ENCODE peak calls at places on chromosome 11, in eight cellular contexts. P is body of pancreas, I is skeletal muscle cell, E is OCI-LY7, H is A549, R is tibial artery, D is foreskin fibroblast, K is GM12865. M is an unnamed sample.

GRCh38 chr11:80007616-80008015 is 566.8 kb upstream of the TENM4 start:
- DNase-seq in P (no peak), I (no peak), E (no peak), H (no peak), R (no peak), D (no peak), K (no peak), M (no peak)

GRCh38 chr11:71246559-71246958 is 5.8 kb downstream of the SHANK2 start:
- DNase-seq in P (no peak), I (no peak), E (no peak), H (no peak), R (no peak), D (no peak), K (no peak), M (no peak)

GRCh38 chr11:93198221-93198650 is 445 bp upstream of the SLC36A4 start:
- DNase-seq in P (no peak), I (peak), E (no peak), H (no peak), R (no peak), D (peak), K (no peak), M (no peak)

GRCh38 chr11:15526032-15526431 is 411.3 kb downstream of the INSC start:
- DNase-seq in P (no peak), I (no peak), E (no peak), H (no peak), R (no peak), D (no peak), K (no peak), M (no peak)

GRCh38 chr11:114159802-114160588 is 100.5 kb downstream of the ZBTB16 start:
- DNase-seq in P (peak), I (peak), E (peak), H (peak), R (peak), D (peak), K (peak), M (peak)

GRCh38 chr11:68430801-68431200 is 29.8 kb upstream of the PPP6R3 start:
- DNase-seq in P (no peak), I (no peak), E (no peak), H (no peak), R (no peak), D (no peak), K (no peak), M (no peak)

GRCh38 chr11:27485930-27486773 is 13.6 kb upstream of the LGR4 start:
- DNase-seq in P (peak), I (no peak), E (peak), H (peak), R (no peak), D (peak), K (peak), M (peak)

GRCh38 chr11:111373590-111373989 is 5.5 kb downstream of the POU2AF1 start:
- DNase-seq in P (no peak), I (no peak), E (no peak), H (no peak), R (no peak), D (no peak), K (peak), M (no peak)

GRCh38 chr11:2665747-2666710 is 33.8 kb downstream of the KCNQ1OT1 start:
- DNase-seq in P (peak), I (no peak), E (no peak), H (no peak), R (peak), D (no peak), K (no peak), M (no peak)

GRCh38 chr11:125935629-125936199 is 10.1 kb upstream of the VSIG10L2 start:
- DNase-seq in P (no peak), I (no peak), E (no peak), H (no peak), R (no peak), D (no peak), K (no peak), M (no peak)
- H3K4me3 ChIP-seq in P (no peak), I (no peak), E (no peak), H (no peak), R (no peak), D (no peak), K (no peak), M (no peak)

GRCh38 chr11:134231958-134232674 is 7.6 kb downstream of the VPS26B start:
- DNase-seq in P (no peak), I (no peak), E (no peak), H (no peak), R (no peak), D (no peak), K (no peak), M (no peak)
- H3K4me3 ChIP-seq in P (no peak), I (no peak), E (no peak), H (no peak), R (no peak), D (no peak), K (no peak), M (no peak)

GRCh38 chr11:77589521-77590193 is at the start of gene AQP11:
- DNase-seq in P (peak), I (peak), E (no peak), H (peak), R (peak), D (peak), K (peak), M (no peak)

GRCh38 chr11:77592727-77593126 is 3.0 kb downstream of the AQP11 start:
- DNase-seq in P (no peak), I (no peak), E (no peak), H (no peak), R (no peak), D (no peak), K (no peak), M (no peak)

GRCh38 chr11:77593883-77594282 is 4.1 kb downstream of the AQP11 start:
- DNase-seq in P (no peak), I (no peak), E (no peak), H (no peak), R (no peak), D (no peak), K (no peak), M (no peak)

GRCh38 chr11:77589181-77589520 is 602 bp upstream of the AQP11 start:
- DNase-seq in P (no peak), I (no peak), E (no peak), H (no peak), R (no peak), D (no peak), K (no peak), M (no peak)

DNA sequence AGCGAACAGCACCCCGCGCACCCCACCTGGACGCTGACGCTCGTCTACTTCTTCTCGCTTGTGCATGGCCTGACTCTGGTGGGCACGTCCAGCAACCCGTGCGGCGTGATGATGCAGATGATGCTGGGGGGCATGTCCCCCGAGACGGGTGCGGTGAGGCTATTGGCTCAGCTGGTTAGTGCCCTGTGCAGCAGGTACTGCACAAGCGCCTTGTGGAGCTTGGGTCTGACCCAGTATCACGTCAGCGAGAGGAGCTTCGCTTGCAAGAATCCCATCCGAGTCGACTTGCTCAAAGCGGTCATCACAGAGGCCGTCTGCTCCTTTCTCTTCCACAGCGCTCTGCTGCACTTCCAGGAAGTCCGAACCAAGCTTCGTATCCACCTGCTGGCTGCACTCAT is 440 bp downstream of the AQP11 start:
- DNase-seq in P (peak), I (peak), E (no peak), H (peak), R (peak), D (peak), K (no peak), M (no peak)
- H3K4me3 ChIP-seq in P (peak), I (peak), E (no peak), H (peak), R (peak), D (peak), K (peak), M (no peak)

GRCh38 chr11:3836903-3837302 is 3.9 kb downstream of the RHOG start:
- DNase-seq in P (peak), I (no peak), E (peak), H (no peak), R (peak), D (no peak), K (peak), M (peak)
- H3K4me3 ChIP-seq in P (no peak), I (no peak), E (peak), H (no peak), R (no peak), D (no peak), K (peak), M (peak)

GRCh38 chr11:119262668-119263351 is 54.1 kb downstream of the MCAM start:
- DNase-seq in P (no peak), I (peak), E (no peak), H (no peak), R (no peak), D (peak), K (peak), M (peak)
- H3K4me3 ChIP-seq in P (no peak), I (no peak), E (no peak), H (no peak), R (no peak), D (no peak), K (peak), M (no peak)

GRCh38 chr11:83034673-83035014 is 37.1 kb downstream of the RAB30 start:
- DNase-seq in P (no peak), I (no peak), E (no peak), H (no peak), R (no peak), D (no peak), K (no peak), M (no peak)
- H3K4me3 ChIP-seq in P (no peak), I (no peak), E (no peak), H (no peak), R (peak), D (peak), K (no peak), M (no peak)

DNA sequence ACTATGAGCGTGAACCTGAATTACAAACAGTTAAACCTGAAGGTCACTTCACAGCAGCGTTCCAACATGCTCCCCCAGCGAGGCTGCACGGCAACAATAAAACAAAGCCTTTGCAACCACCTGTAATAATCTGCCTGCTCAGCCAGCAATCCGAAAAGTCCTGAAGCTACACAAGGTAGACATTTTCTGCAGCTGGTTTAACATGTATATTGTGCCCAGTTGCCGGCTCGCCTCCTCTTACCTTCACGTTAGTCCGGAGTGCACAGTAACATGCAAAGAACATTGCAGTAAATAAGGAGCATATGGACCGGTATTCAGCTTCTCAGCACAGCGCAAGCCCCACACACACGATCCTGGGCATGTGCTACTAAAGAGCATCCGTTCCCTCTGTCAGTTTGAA is 704.3 kb downstream of the DLG2 start:
- DNase-seq in P (no peak), I (no peak), E (no peak), H (no peak), R (no peak), D (no peak), K (no peak), M (no peak)
- H3K4me3 ChIP-seq in P (no peak), I (peak), E (no peak), H (no peak), R (peak), D (no peak), K (no peak), M (no peak)

GRCh38 chr11:279966-280761 is 2.0 kb downstream of the NLRP6 start:
- DNase-seq in P (peak), I (no peak), E (no peak), H (peak), R (no peak), D (peak), K (no peak), M (no peak)
- H3K4me3 ChIP-seq in P (no peak), I (peak), E (no peak), H (peak), R (no peak), D (no peak), K (no peak), M (no peak)

DNA sequence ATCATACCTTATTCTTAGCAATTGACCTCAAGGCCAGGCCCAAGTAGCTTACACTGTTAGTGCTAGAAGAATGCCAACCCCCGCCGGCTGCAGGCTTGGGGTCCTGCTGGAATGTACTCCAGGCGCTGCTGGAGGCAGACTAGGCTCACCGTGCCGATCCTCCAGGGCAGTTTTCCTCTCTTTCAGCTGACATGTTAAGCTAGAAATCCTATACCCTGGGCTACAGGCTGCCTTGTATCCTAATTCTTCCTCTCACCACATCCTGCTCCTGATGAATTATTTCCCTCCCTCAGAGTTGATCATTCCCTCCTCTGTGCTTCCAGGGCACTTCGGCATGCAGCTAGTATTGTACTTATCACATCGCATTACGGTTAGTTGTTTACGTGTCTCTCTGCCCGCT is 3.4 kb downstream of the SPTBN2 start:
- DNase-seq in P (no peak), I (no peak), E (no peak), H (no peak), R (no peak), D (no peak), K (no peak), M (no peak)
- H3K4me3 ChIP-seq in P (no peak), I (no peak), E (no peak), H (no peak), R (no peak), D (no peak), K (no peak), M (no peak)